ENCODE peak calls at places on chromosomes 2 and 18, in ten cellular contexts. X is activated CD8-positive, alpha-beta T cell treated with anti-CD3 and anti-CD28 coated beads for 36 hours; T is hepatocyte; J is SW480; C is stomach; P is CD4-positive, CD25-positive, alpha-beta regulatory T cell; Y is T-helper 1 cell; B is T47D; N is suprapubic skin; H is DMS153. E is an unnamed sample.

GRCh38 chr2:81481994-81482368 is 1177.4 kb upstream of the LRRTM1 start:
- DNase-seq in X (no peak), T (no peak), P (no peak), Y (no peak), N (no peak), C (no peak), J (no peak), H (no peak), B (peak; percentile 38), E (peak; percentile 93)

GRCh38 chr2:27871805-27872204 is 18.4 kb downstream of the RBKS start:
- DNase-seq in B (no peak), H (no peak), P (no peak), J (no peak), C (no peak), T (no peak), Y (no peak), N (no peak), X (no peak), E (no peak)

GRCh38 chr2:854460-854859 is 96.2 kb upstream of the SNTG2 start:
- DNase-seq in N (no peak), X (peak; percentile 70), H (peak; percentile 56), Y (no peak), T (peak; percentile 61), J (peak; percentile 44), C (peak; percentile 60), B (no peak), P (peak; percentile 46), E (peak; percentile 19)

GRCh38 chr18:25310045-25310444 is 41.9 kb downstream of the ZNF521 start:
- DNase-seq in T (no peak), H (no peak), B (no peak), Y (no peak), X (no peak), P (peak; percentile 1), N (no peak), J (no peak), C (no peak), E (peak; percentile 57)

GRCh38 chr2:189579585-189579984 is 1.0 kb downstream of the SLC40A1 start:
- DNase-seq in C (no peak), X (no peak), H (no peak), Y (no peak), N (no peak), B (peak; percentile 14), P (no peak), T (peak; percentile 34), J (no peak), E (no peak)

GRCh38 chr2:50225021-50225928 is 806.7 kb downstream of the NRXN1 start:
- DNase-seq in N (no peak), H (peak; percentile 59), B (no peak), P (no peak), X (no peak), J (no peak), Y (no peak), C (no peak), T (peak; percentile 9), E (no peak)

GRCh38 chr2:219362524-219363164 is 25.1 kb downstream of the DNPEP start:
- DNase-seq in C (no peak), B (no peak), N (no peak), H (no peak), Y (no peak), P (no peak), J (peak; percentile 43), T (peak; percentile 39), X (peak; percentile 37), E (peak; percentile 65)

GRCh38 chr2:19711470-19712372 is 190.1 kb downstream of the TTC32 start:
- DNase-seq in T (peak; percentile 57), C (no peak), P (peak; percentile 10), J (peak; percentile 65), Y (no peak), X (no peak), B (peak; percentile 5), N (no peak), H (peak; percentile 79), E (peak; percentile 92)

GRCh38 chr2:238425979-238426567 is 654 bp upstream of the ASB1 start:
- DNase-seq in X (peak; percentile 49), H (peak; percentile 19), B (peak; percentile 41), T (peak; percentile 59), P (no peak), N (no peak), Y (no peak), J (peak; percentile 45), C (peak; percentile 25), E (peak; percentile 85)

GRCh38 chr2:231489990-231490389 is 25.7 kb upstream of the NCL start:
- DNase-seq in N (no peak), X (peak; percentile 61), H (no peak), T (no peak), P (no peak), B (no peak), J (no peak), C (peak; percentile 30), Y (no peak), E (peak; percentile 30)

GRCh38 chr18:58687871-58688308 is 16.6 kb downstream of the MALT1 start:
- DNase-seq in X (peak; percentile 75), H (no peak), B (no peak), N (no peak), T (no peak), P (peak; percentile 81), J (no peak), Y (peak; percentile 57), C (no peak), E (no peak)

GRCh38 chr2:85430780-85431601 is 12.5 kb downstream of the SH2D6 start:
- DNase-seq in H (no peak), B (no peak), X (no peak), T (peak; percentile 82), Y (no peak), C (no peak), P (no peak), N (no peak), J (no peak), E (no peak)

GRCh38 chr2:109242654-109243331 is 113.8 kb downstream of the SH3RF3 start:
- DNase-seq in N (peak; percentile 75), B (no peak), H (no peak), P (no peak), C (no peak), Y (no peak), J (peak; percentile 41), X (no peak), T (no peak), E (no peak)

GRCh38 chr2:122236152-122236892 is 480.9 kb downstream of the TSN start:
- DNase-seq in P (no peak), T (no peak), C (no peak), J (peak; percentile 43), N (no peak), X (no peak), H (no peak), Y (no peak), B (no peak), E (no peak)

GRCh38 chr2:191245869-191246531 is 796 bp downstream of the MYO1B start:
- DNase-seq in X (peak; percentile 58), T (peak; percentile 87), Y (peak; percentile 4), H (peak; percentile 19), P (peak; percentile 17), C (peak; percentile 57), B (no peak), N (peak; percentile 84), J (peak; percentile 70), E (peak; percentile 91)

GRCh38 chr18:64253900-64254299 is 105.0 kb upstream of the LINC00305 start:
- DNase-seq in P (no peak), X (no peak), C (no peak), H (no peak), N (no peak), J (no peak), B (no peak), Y (no peak), T (no peak), E (peak; percentile 20)

GRCh38 chr2:146048141-146048540 is 1528.2 kb upstream of the ZEB2 start:
- DNase-seq in N (no peak), J (no peak), H (no peak), B (no peak), X (no peak), P (no peak), Y (no peak), T (no peak), C (no peak), E (no peak)

GRCh38 chr2:32553829-32554432 is 73.9 kb upstream of the TTC27 start:
- DNase-seq in T (peak; percentile 48), Y (no peak), X (no peak), N (no peak), C (no peak), B (peak; percentile 7), J (peak; percentile 39), P (peak; percentile 62), H (no peak), E (peak; percentile 45)

GRCh38 chr2:30775833-30776232 is 31.4 kb downstream of the CAPN13 start:
- DNase-seq in Y (no peak), N (no peak), C (peak; percentile 4), T (peak; percentile 40), B (no peak), P (no peak), H (no peak), J (no peak), X (no peak), E (no peak)

GRCh38 chr2:241179894-241180293 is 8.6 kb upstream of the ANO7 start:
- DNase-seq in T (no peak), H (no peak), N (no peak), B (no peak), X (peak; percentile 51), C (no peak), J (no peak), Y (no peak), P (peak; percentile 20), E (no peak)

GRCh38 chr2:169461143-169461542 is 18.2 kb upstream of the BBS5 start:
- DNase-seq in Y (no peak), H (no peak), X (no peak), N (no peak), J (no peak), T (no peak), P (no peak), C (no peak), B (no peak), E (no peak)

GRCh38 chr2:229714736-229715541 is 584 bp upstream of the DNER start:
- DNase-seq in H (no peak), J (peak; percentile 39), C (peak; percentile 51), T (peak; percentile 86), N (no peak), X (peak; percentile 44), P (peak; percentile 13), B (peak; percentile 74), Y (peak; percentile 6), E (peak; percentile 78)

GRCh38 chr2:158967114-158967730 is 1.2 kb upstream of the TANC1 start:
- DNase-seq in P (no peak), B (no peak), H (no peak), C (no peak), Y (no peak), N (no peak), T (no peak), J (no peak), X (no peak), E (peak; percentile 24)

GRCh38 chr2:159129301-159129700 is 157.2 kb downstream of the WDSUB1 start:
- DNase-seq in B (no peak), P (peak; percentile 30), X (no peak), C (no peak), Y (no peak), J (no peak), T (no peak), H (no peak), N (no peak), E (no peak)

GRCh38 chr2:222609391-222609790 is 46.5 kb downstream of the FARSB start:
- DNase-seq in T (no peak), B (no peak), H (no peak), P (no peak), X (no peak), N (no peak), C (no peak), Y (no peak), J (no peak), E (no peak)

GRCh38 chr2:234863043-234863934 is 88.5 kb upstream of the SH3BP4 start:
- DNase-seq in P (no peak), Y (no peak), H (no peak), C (no peak), T (peak; percentile 29), B (no peak), N (no peak), J (peak; percentile 13), X (no peak), E (no peak)

GRCh38 chr2:241803387-241804325 is 5.3 kb upstream of the NEU4 start:
- DNase-seq in T (peak; percentile 59), X (peak; percentile 76), Y (peak; percentile 35), P (peak; percentile 49), J (no peak), C (no peak), B (no peak), N (peak; percentile 79), H (no peak), E (no peak)

GRCh38 chr2:153519260-153519875 is 40.8 kb upstream of the RPRM start:
- DNase-seq in N (no peak), B (no peak), Y (no peak), H (peak; percentile 42), J (peak; percentile 40), P (peak; percentile 55), C (peak; percentile 60), T (peak; percentile 77), X (peak; percentile 75), E (peak; percentile 49)